ENCODE peak calls at places on chromosome 6, in eight cellular contexts. J is spleen; O is astrocyte of the spinal cord; C is activated CD4-positive, alpha-beta T cell treated with anti-CD3 and anti-CD28 coated beads, Interleukin-2, amount 10 ng/mL, durations not matched to agents 7 days and 5 days; E is fibroblast of pulmonary artery; X is left cardiac atrium; W is foreskin fibroblast; D is PC-3. H is an unnamed sample.

GRCh38 chr6:139030539-139030938 is 2.0 kb downstream of the ABRACL start:
- DNase-seq in D (no peak), E (no peak), X (no peak), W (no peak), O (no peak), J (no peak), C (peak), H (no peak)

GRCh38 chr6:146915671-146916127 is 288.5 kb upstream of the STXBP5 start:
- DNase-seq in J (no peak), X (no peak), O (peak), C (no peak), W (peak), E (peak), D (peak), H (no peak)

GRCh38 chr6:64507661-64508060 is 872.1 kb downstream of the PHF3 start:
- DNase-seq in W (no peak), O (no peak), C (no peak), X (no peak), D (no peak), J (no peak), E (no peak), H (no peak)

GRCh38 chr6:4441981-4442434 is 306.6 kb upstream of the ECI2 start:
- DNase-seq in O (no peak), E (peak), X (no peak), W (no peak), J (no peak), C (no peak), D (no peak), H (no peak)

GRCh38 chr6:16712931-16713484 is 48.3 kb downstream of the ATXN1 start:
- DNase-seq in X (peak), W (peak), J (no peak), O (peak), C (no peak), D (peak), E (peak), H (peak)

GRCh38 chr6:121944361-121944760 is 455.1 kb upstream of the HSF2 start:
- DNase-seq in J (no peak), C (no peak), E (no peak), O (peak), X (no peak), W (no peak), D (no peak), H (no peak)

GRCh38 chr6:165694296-165694695 is 31.3 kb upstream of the PDE10A start:
- DNase-seq in O (no peak), E (no peak), X (no peak), W (no peak), D (no peak), C (no peak), J (no peak), H (no peak)

GRCh38 chr6:169087436-169088046 is 166.1 kb downstream of the THBS2 start:
- DNase-seq in O (no peak), X (no peak), C (no peak), E (peak), J (no peak), W (no peak), D (no peak), H (no peak)

GRCh38 chr6:106510090-106510970 is 119.0 kb downstream of the RTN4IP1 start:
- DNase-seq in W (peak), D (peak), C (peak), E (peak), J (peak), O (peak), X (peak), H (peak)

GRCh38 chr6:5411414-5411813 is 150.1 kb downstream of the FARS2 start:
- DNase-seq in W (no peak), O (no peak), J (no peak), E (no peak), D (no peak), C (no peak), X (no peak), H (no peak)

GRCh38 chr6:38755207-38755606 is 40.1 kb downstream of the DNAH8 start:
- DNase-seq in X (no peak), D (peak), C (no peak), J (no peak), O (no peak), E (no peak), W (no peak), H (no peak)

GRCh38 chr6:41331401-41332150 is 3.8 kb upstream of the NCR2 start:
- DNase-seq in C (no peak), J (no peak), D (no peak), O (no peak), X (no peak), E (no peak), W (no peak), H (no peak)

GRCh38 chr6:157510329-157511188 is 129.6 kb downstream of the ZDHHC14 start:
- DNase-seq in O (no peak), E (no peak), D (no peak), J (no peak), C (peak), X (no peak), W (no peak), H (no peak)

GRCh38 chr6:69719602-69720193 is 77.1 kb downstream of the LMBRD1 start:
- DNase-seq in J (no peak), D (peak), O (peak), X (no peak), W (peak), C (no peak), E (peak), H (no peak)

GRCh38 chr6:80269331-80269730 is 162.9 kb downstream of the BCKDHB start:
- DNase-seq in W (no peak), C (no peak), J (no peak), E (no peak), D (no peak), O (peak), X (no peak), H (no peak)

GRCh38 chr6:154721460-154721859 is 11.8 kb upstream of the SCAF8 start:
- DNase-seq in J (no peak), O (peak), C (no peak), E (peak), D (peak), X (no peak), W (no peak), H (no peak)

GRCh38 chr6:156616495-156616894 is 160.7 kb upstream of the ARID1B start:
- DNase-seq in C (no peak), X (no peak), E (no peak), J (no peak), O (no peak), W (no peak), D (no peak), H (no peak)

GRCh38 chr6:12709116-12709515 is 7.5 kb upstream of the PHACTR1 start:
- DNase-seq in W (peak), E (peak), C (no peak), O (peak), X (no peak), D (no peak), J (no peak), H (no peak)

GRCh38 chr6:169409742-169410312 is 156.2 kb upstream of the THBS2 start:
- DNase-seq in D (no peak), O (no peak), E (peak), X (no peak), J (no peak), W (no peak), C (no peak), H (no peak)

GRCh38 chr6:45633272-45633908 is 255.7 kb upstream of the SUPT3H start:
- DNase-seq in O (no peak), C (no peak), E (no peak), X (no peak), J (no peak), D (no peak), W (no peak), H (no peak)

GRCh38 chr6:155103816-155104366 is 108.8 kb downstream of the TIAM2 start:
- DNase-seq in C (no peak), E (peak), D (no peak), O (no peak), X (no peak), W (no peak), J (no peak), H (no peak)

GRCh38 chr6:117156701-117157100 is 108.7 kb upstream of the VGLL2 start:
- DNase-seq in X (no peak), C (no peak), J (no peak), W (no peak), E (no peak), O (no peak), D (no peak), H (no peak)

GRCh38 chr6:135944120-135944519 is 92.6 kb downstream of the PDE7B start:
- DNase-seq in D (no peak), W (no peak), C (no peak), X (no peak), E (no peak), J (no peak), O (no peak), H (no peak)

H was measured in posterior vena cava.